ENCODE peak calls at places on chromosomes 1 and 21, in eight cellular contexts. U, D, Y, B, S, X, W and M are unnamed samples.

GRCh38 chr1:153962088-153963029 is 978 bp downstream of the SLC39A1 start:
- DNase-seq in U (no peak), D (no peak), Y (no peak), B (no peak), S (peak), X (peak), W (no peak), M (no peak)

GRCh38 chr21:43816611-43817071 is 27.3 kb downstream of the RRP1 start:
- DNase-seq in U (no peak), D (no peak), Y (no peak), B (no peak), S (no peak), X (no peak), W (no peak), M (no peak)

GRCh38 chr1:86965012-86965826 is 50.8 kb downstream of the HS2ST1 start:
- DNase-seq in U (peak), D (no peak), Y (no peak), B (no peak), S (peak), X (peak), W (no peak), M (peak)

GRCh38 chr1:112304612-112305011 is 91.4 kb upstream of the CTTNBP2NL start:
- DNase-seq in U (no peak), D (no peak), Y (no peak), B (no peak), S (no peak), X (no peak), W (no peak), M (no peak)

GRCh38 chr1:36349241-36349671 is 25.8 kb upstream of the EVA1B start:
- DNase-seq in U (no peak), D (no peak), Y (no peak), B (no peak), S (no peak), X (peak), W (no peak), M (no peak)

GRCh38 chr1:63703661-63704060 is 70.2 kb upstream of the ROR1 start:
- DNase-seq in U (no peak), D (no peak), Y (no peak), B (no peak), S (no peak), X (no peak), W (no peak), M (no peak)

GRCh38 chr1:38680801-38681510 is 178.6 kb downstream of the RRAGC start:
- DNase-seq in U (no peak), D (no peak), Y (no peak), B (no peak), S (no peak), X (no peak), W (no peak), M (no peak)

GRCh38 chr1:25700124-25700523 is 83.5 kb downstream of the MAN1C1 start:
- DNase-seq in U (no peak), D (no peak), Y (peak), B (peak), S (no peak), X (peak), W (no peak), M (peak)

GRCh38 chr1:243730499-243731150 is 119.4 kb downstream of the AKT3 start:
- DNase-seq in U (no peak), D (no peak), Y (no peak), B (peak), S (no peak), X (no peak), W (no peak), M (no peak)